ENCODE peak calls at places on chromosome 21, in seven cellular contexts. D is thoracic aorta, Q is T follicular helper cell, R is RWPE1, V is progenitor cell of endocrine pancreas, N is RPMI7951, L is omental fat pad. O is an unnamed sample.

GRCh38 chr21:23986214-23986613 is 1621.1 kb downstream of the MRPL39 start:
- DNase-seq in Q (no peak), N (no peak), R (no peak), V (no peak), L (no peak), D (no peak), O (no peak)

GRCh38 chr21:24456358-24456757 is 1150.9 kb downstream of the MRPL39 start:
- DNase-seq in R (no peak), N (no peak), L (no peak), D (no peak), V (no peak), Q (no peak), O (no peak)

GRCh38 chr21:38410451-38410850 is 87.8 kb downstream of the ERG start:
- DNase-seq in N (no peak), D (no peak), V (no peak), L (no peak), Q (no peak), R (no peak), O (no peak)

GRCh38 chr21:25560151-25560783 is 47.0 kb downstream of the MRPL39 start:
- DNase-seq in R (no peak), Q (no peak), D (no peak), N (peak), L (no peak), V (no peak), O (no peak)

GRCh38 chr21:40386301-40386911 is 460.6 kb downstream of the DSCAM start:
- DNase-seq in L (peak), N (no peak), V (peak), Q (no peak), D (no peak), R (peak), O (peak)

GRCh38 chr21:35426897-35427296 is 377.8 kb upstream of the RUNX1 start:
- DNase-seq in N (no peak), R (no peak), V (no peak), L (no peak), D (no peak), Q (no peak), O (no peak)

GRCh38 chr21:35508389-35508888 is 459.3 kb upstream of the RUNX1 start:
- DNase-seq in D (peak), N (peak), R (no peak), L (no peak), Q (no peak), V (no peak), O (peak)

GRCh38 chr21:15007716-15008296 is 57.0 kb downstream of the NRIP1 start:
- DNase-seq in N (no peak), V (no peak), D (no peak), L (no peak), R (no peak), Q (no peak), O (no peak)

GRCh38 chr21:26641062-26641461 is 68.0 kb upstream of the CYYR1 start:
- DNase-seq in N (no peak), Q (no peak), V (no peak), R (no peak), L (no peak), D (no peak), O (no peak)